ENCODE peak calls at places on chromosomes 4 and X, in seven cellular contexts. E, Q, T, K, X, H and O are unnamed samples.

GRCh38 chrX:45264865-45265264 is 64.2 kb upstream of the DIPK2B start:
- DNase-seq in E (no peak), Q (peak), T (no peak), K (no peak), X (no peak), H (no peak), O (no peak)

GRCh38 chrX:44042731-44043130 is 69.5 kb upstream of the NDP start:
- DNase-seq in E (no peak), Q (peak), T (no peak), K (no peak), X (no peak), H (no peak), O (no peak)

GRCh38 chr4:186831574-186831973 is 107.9 kb upstream of the FAT1 start:
- DNase-seq in E (no peak), Q (no peak), T (no peak), K (no peak), X (no peak), H (no peak), O (no peak)

GRCh38 chr4:48944252-48944651 is 37.7 kb upstream of the OCIAD2 start:
- DNase-seq in E (no peak), Q (no peak), T (no peak), K (peak), X (peak), H (no peak), O (peak)

GRCh38 chrX:68375803-68376202 is 57.5 kb downstream of the OPHN1 start:
- DNase-seq in E (no peak), Q (no peak), T (no peak), K (no peak), X (no peak), H (no peak), O (no peak)

GRCh38 chr4:1242506-1243450 is 6.2 kb downstream of the CTBP1 start:
- DNase-seq in E (peak), Q (peak), T (peak), K (no peak), X (no peak), H (no peak), O (no peak)

GRCh38 chr4:25842229-25842840 is 20.5 kb downstream of the SEL1L3 start:
- DNase-seq in E (no peak), Q (no peak), T (peak), K (no peak), X (no peak), H (no peak), O (peak)

GRCh38 chr4:144189121-144189520 is 48.6 kb upstream of the GYPA start:
- DNase-seq in E (no peak), Q (no peak), T (no peak), K (no peak), X (no peak), H (no peak), O (no peak)

GRCh38 chr4:25172964-25173917 is 13.0 kb upstream of the SEPSECS start:
- DNase-seq in E (no peak), Q (peak), T (no peak), K (peak), X (peak), H (peak), O (peak)

GRCh38 chrX:118565853-118566252 is 70.2 kb downstream of the DOCK11 start:
- DNase-seq in E (no peak), Q (no peak), T (no peak), K (no peak), X (no peak), H (no peak), O (no peak)

GRCh38 chrX:120486786-120487185 is 17.7 kb upstream of the LAMP2 start:
- DNase-seq in E (no peak), Q (no peak), T (no peak), K (no peak), X (no peak), H (no peak), O (no peak)